ENCODE peak calls at places on chromosomes 1 and 21, in five cellular contexts. One of them, this sample, is unnamed.

GRCh38 chr1:8259498-8260290 is 58.2 kb upstream of the SLC45A1 start:
- DNase-seq in HAP-1: no peak
- DNase-seq in aorta: peak
- DNase-seq in fibroblast of the aortic adventitia: peak
- DNase-seq in pulmonary artery endothelial cell: peak
- DNase-seq in this sample: peak

GRCh38 chr1:9413143-9413876 is 120.6 kb downstream of the SPSB1 start:
- DNase-seq in fibroblast of the aortic adventitia: peak
- DNase-seq in pulmonary artery endothelial cell: no peak
- DNase-seq in aorta: peak
- DNase-seq in HAP-1: no peak
- DNase-seq in this sample: no peak

GRCh38 chr1:38454236-38454635 is 405.3 kb downstream of the RRAGC start:
- DNase-seq in HAP-1: no peak
- DNase-seq in fibroblast of the aortic adventitia: no peak
- DNase-seq in pulmonary artery endothelial cell: no peak
- DNase-seq in aorta: no peak
- DNase-seq in this sample: no peak

GRCh38 chr1:36849956-36850355 is 184.4 kb downstream of the GRIK3 start:
- DNase-seq in pulmonary artery endothelial cell: no peak
- DNase-seq in fibroblast of the aortic adventitia: no peak
- DNase-seq in HAP-1: no peak
- DNase-seq in aorta: no peak
- DNase-seq in this sample: no peak

GRCh38 chr1:59697138-59697811 is 117.5 kb upstream of the HOOK1 start:
- DNase-seq in HAP-1: no peak
- DNase-seq in fibroblast of the aortic adventitia: peak
- DNase-seq in pulmonary artery endothelial cell: no peak
- DNase-seq in aorta: no peak
- DNase-seq in this sample: no peak

GRCh38 chr1:61226791-61227567 is 144.6 kb downstream of the NFIA start:
- DNase-seq in aorta: no peak
- DNase-seq in pulmonary artery endothelial cell: no peak
- DNase-seq in fibroblast of the aortic adventitia: peak
- DNase-seq in HAP-1: no peak
- DNase-seq in this sample: peak

GRCh38 chr1:1355376-1355775 is 3.0 kb downstream of the MXRA8 start:
- DNase-seq in pulmonary artery endothelial cell: no peak
- DNase-seq in aorta: no peak
- DNase-seq in fibroblast of the aortic adventitia: no peak
- DNase-seq in HAP-1: no peak
- DNase-seq in this sample: no peak

GRCh38 chr1:95352767-95353166 is 118.8 kb downstream of the RWDD3 start:
- DNase-seq in fibroblast of the aortic adventitia: no peak
- DNase-seq in pulmonary artery endothelial cell: no peak
- DNase-seq in aorta: no peak
- DNase-seq in HAP-1: no peak
- DNase-seq in this sample: no peak

GRCh38 chr21:33559813-33560212 is 17.0 kb downstream of the SON start:
- DNase-seq in HAP-1: no peak
- DNase-seq in fibroblast of the aortic adventitia: no peak
- DNase-seq in aorta: no peak
- DNase-seq in pulmonary artery endothelial cell: no peak
- DNase-seq in this sample: no peak

GRCh38 chr1:147338571-147338970 is 96.1 kb downstream of the CHD1L start:
- DNase-seq in pulmonary artery endothelial cell: no peak
- DNase-seq in HAP-1: no peak
- DNase-seq in aorta: no peak
- DNase-seq in fibroblast of the aortic adventitia: no peak
- DNase-seq in this sample: no peak

GRCh38 chr1:243725075-243725474 is 125.0 kb downstream of the AKT3 start:
- DNase-seq in fibroblast of the aortic adventitia: no peak
- DNase-seq in HAP-1: no peak
- DNase-seq in aorta: no peak
- DNase-seq in pulmonary artery endothelial cell: no peak
- DNase-seq in this sample: no peak

GRCh38 chr1:83034846-83035245 is 964.1 kb downstream of the TTLL7 start:
- DNase-seq in pulmonary artery endothelial cell: no peak
- DNase-seq in aorta: no peak
- DNase-seq in HAP-1: no peak
- DNase-seq in fibroblast of the aortic adventitia: no peak
- DNase-seq in this sample: no peak

This sample was measured in right lobe of liver.